ENCODE peak calls at places on chromosome 15, in seven cellular contexts. W is T-helper 2 cell treated with Interferon-gamma antibody and Interleukin-4, amounts not matched to agents 5 μg/mL and 100 μg/mL, for 36 hours; U is IMR-90; D is choroid plexus epithelial cell; B is amniotic stem cell; T is mesendoderm; F is astrocyte of the spinal cord. O is an unnamed sample.

GRCh38 chr15:91316123-91316522 is 216.1 kb downstream of the SV2B start:
- DNase-seq in W (no peak), U (no peak), D (no peak), B (no peak), T (no peak), F (no peak), O (no peak)

GRCh38 chr15:80796424-80796823 is 17.3 kb downstream of the CEMIP start:
- DNase-seq in W (no peak), U (no peak), D (no peak), B (no peak), T (no peak), F (no peak), O (no peak)

GRCh38 chr15:64783796-64784195 is 8.4 kb upstream of the RBPMS2 start:
- DNase-seq in W (no peak), U (no peak), D (no peak), B (no peak), T (no peak), F (no peak), O (no peak)

GRCh38 chr15:60751985-60752952 is 273.3 kb upstream of the ICE2 start:
- DNase-seq in W (no peak), U (peak; percentile 85), D (peak; percentile 95), B (no peak), T (no peak), F (peak; percentile 93), O (peak; percentile 86)

GRCh38 chr15:90232941-90233700 is 620 bp downstream of the CIB1 start:
- DNase-seq in W (peak; percentile 73), U (peak; percentile 26), D (peak; percentile 45), B (peak; percentile 32), T (peak; percentile 89), F (peak; percentile 46), O (peak; percentile 58)

GRCh38 chr15:51267047-51267713 is 71.2 kb downstream of the CYP19A1 start:
- DNase-seq in W (no peak), U (no peak), D (peak; percentile 4), B (no peak), T (no peak), F (peak; percentile 15), O (peak; percentile 9)

GRCh38 chr15:98873441-98874218 is 134.0 kb downstream of the PGPEP1L start:
- DNase-seq in W (no peak), U (peak; percentile 83), D (peak; percentile 89), B (peak; percentile 59), T (peak; percentile 59), F (peak; percentile 88), O (no peak)

GRCh38 chr15:77864211-77865105 is 213.1 kb downstream of the TBC1D2B start:
- DNase-seq in W (no peak), U (no peak), D (no peak), B (no peak), T (peak; percentile 52), F (no peak), O (no peak)

GRCh38 chr15:29568840-29569532 is 253.3 kb downstream of the TJP1 start:
- DNase-seq in W (no peak), U (no peak), D (peak; percentile 22), B (no peak), T (peak; percentile 66), F (no peak), O (peak; percentile 16)

GRCh38 chr15:93027413-93027812 is 61.6 kb downstream of the RGMA start:
- DNase-seq in W (no peak), U (no peak), D (no peak), B (no peak), T (no peak), F (no peak), O (no peak)

O was measured in dermis blood vessel endothelial cell.